ENCODE peak calls at places on chromosomes 5 and 9, in five cellular contexts. Y is 8988T, U is aorta, J is NCI-H774, A is PC-3. L is an unnamed sample.

GRCh38 chr9:121598167-121599000 is 53.0 kb upstream of the DAB2IP start:
- DNase-seq in Y (no peak), A (peak), J (no peak), U (peak), L (no peak)

GRCh38 chr5:115321309-115321708 is 24.9 kb upstream of the CCDC112 start:
- DNase-seq in A (peak), U (no peak), Y (no peak), J (no peak), L (no peak)

GRCh38 chr5:149011084-149011483 is 51.8 kb downstream of the SH3TC2 start:
- DNase-seq in J (no peak), Y (no peak), A (peak), U (no peak), L (no peak)

GRCh38 chr5:146813748-146814147 is 64.8 kb downstream of the PPP2R2B start:
- DNase-seq in Y (no peak), J (no peak), U (no peak), A (no peak), L (no peak)

GRCh38 chr9:127720031-127720864 is 4.4 kb downstream of the TTC16 start:
- DNase-seq in Y (no peak), U (no peak), J (no peak), A (no peak), L (no peak)

GRCh38 chr5:139755892-139756671 is 39.5 kb upstream of the PSD2 start:
- DNase-seq in A (no peak), Y (no peak), U (no peak), J (peak), L (no peak)

GRCh38 chr9:98365227-98365669 is 109.8 kb upstream of the TBC1D2 start:
- DNase-seq in Y (no peak), A (peak), U (no peak), J (no peak), L (peak)

GRCh38 chr5:181153814-181154213 is 6.4 kb downstream of the OR2V2 start:
- DNase-seq in U (no peak), A (peak), Y (no peak), J (no peak), L (no peak)

GRCh38 chr9:120846906-120847305 is 4.2 kb upstream of the PSMD5 start:
- DNase-seq in J (no peak), U (no peak), Y (no peak), A (no peak), L (no peak)

GRCh38 chr9:132333556-132333955 is 21.2 kb downstream of the SETX start:
- DNase-seq in U (no peak), J (no peak), A (no peak), Y (no peak), L (no peak)

GRCh38 chr5:96633820-96634219 is 28.4 kb upstream of the CAST start:
- DNase-seq in U (no peak), A (no peak), J (no peak), Y (no peak), L (no peak)

GRCh38 chr9:120214331-120214730 is 365.6 kb downstream of the CDK5RAP2 start:
- DNase-seq in U (no peak), Y (no peak), A (no peak), J (no peak), L (no peak)

GRCh38 chr9:74497750-74498615 is 848 bp downstream of the RORB start:
- DNase-seq in J (no peak), A (no peak), Y (peak), U (peak), L (no peak)

GRCh38 chr5:157459715-157460599 is at the start of gene NIPAL4:
- DNase-seq in Y (no peak), A (no peak), U (peak), J (no peak), L (no peak)

GRCh38 chr9:20640331-20641187 is 18.3 kb upstream of the MLLT3 start:
- DNase-seq in A (peak), U (peak), Y (no peak), J (no peak), L (peak)

GRCh38 chr9:93676310-93677054 is 100.1 kb downstream of the PHF2 start:
- DNase-seq in A (no peak), J (no peak), Y (no peak), U (peak), L (no peak)

GRCh38 chr5:158616707-158617106 is 483.0 kb downstream of the EBF1 start:
- DNase-seq in Y (no peak), A (no peak), U (no peak), J (no peak), L (no peak)

GRCh38 chr9:114499528-114499927 is 5.7 kb downstream of the WHRN start:
- DNase-seq in A (no peak), J (no peak), Y (no peak), U (no peak), L (no peak)

GRCh38 chr5:159214486-159215271 is 5.3 kb upstream of the RNF145 start:
- DNase-seq in J (no peak), Y (no peak), A (no peak), U (no peak), L (no peak)

GRCh38 chr5:52994266-52994665 is 5.1 kb downstream of the ITGA2 start:
- DNase-seq in J (no peak), U (no peak), A (no peak), Y (no peak), L (no peak)

GRCh38 chr9:137384116-137384756 is 38.7 kb downstream of the EXD3 start:
- DNase-seq in A (no peak), Y (no peak), J (no peak), U (peak), L (no peak)

GRCh38 chr5:18772475-18772874 is 1138.2 kb downstream of the TAF11L14 start:
- DNase-seq in J (peak), U (no peak), A (peak), Y (no peak), L (peak)

GRCh38 chr5:1321576-1321975 is 23.3 kb downstream of the CLPTM1L start:
- DNase-seq in U (peak), A (no peak), Y (no peak), J (no peak), L (no peak)

GRCh38 chr5:150847334-150847695 is 994 bp downstream of the IRGM start:
- DNase-seq in Y (no peak), A (no peak), J (no peak), U (no peak), L (no peak)